ENCODE peak calls at places on chromosomes 12 and 14, in seven cellular contexts. T is right lobe of liver, G is cardiac fibroblast, R is fibroblast of lung, N is WERI-Rb-1, D is AG10803, P is AG09309. H is an unnamed sample.

GRCh38 chr12:80702889-80703605 is 4.4 kb upstream of the MYF6 start:
- DNase-seq in T (no peak), R (peak), G (peak), N (no peak), D (peak), P (peak), H (no peak)

GRCh38 chr14:69005432-69006148 is 26.5 kb upstream of the ACTN1 start:
- DNase-seq in R (peak), G (peak), D (peak), N (no peak), T (no peak), P (peak), H (peak)

GRCh38 chr14:96852823-96853422 is 55.7 kb downstream of the VRK1 start:
- DNase-seq in N (peak), R (peak), G (peak), T (no peak), P (peak), D (peak), H (peak)

GRCh38 chr12:103751171-103751570 is 89.9 kb downstream of the NT5DC3 start:
- DNase-seq in P (no peak), N (no peak), T (no peak), G (no peak), R (no peak), D (no peak), H (no peak)

GRCh38 chr14:20714593-20715250 is 26.2 kb downstream of the ANG start:
- DNase-seq in G (peak), P (peak), T (no peak), D (peak), N (no peak), R (peak), H (no peak)

GRCh38 chr14:105332352-105332874 is 17.9 kb downstream of the PACS2 start:
- DNase-seq in N (no peak), P (no peak), T (no peak), D (no peak), G (no peak), R (no peak), H (no peak)

GRCh38 chr12:117126335-117126734 is 27.1 kb upstream of the TESC start:
- DNase-seq in N (no peak), P (no peak), R (no peak), T (no peak), D (no peak), G (no peak), H (no peak)

GRCh38 chr12:31783996-31784645 is 55.3 kb upstream of the AMN1 start:
- DNase-seq in G (peak), D (peak), T (no peak), N (peak), P (no peak), R (no peak), H (no peak)

GRCh38 chr12:74780458-74781241 is 243.0 kb downstream of the ATXN7L3B start:
- DNase-seq in G (peak), R (no peak), T (no peak), P (no peak), N (peak), D (no peak), H (no peak)

GRCh38 chr12:76611533-76611932 is 52.0 kb upstream of the OSBPL8 start:
- DNase-seq in G (peak), P (peak), T (no peak), N (no peak), D (peak), R (peak), H (peak)

GRCh38 chr14:77299776-77300175 is 20.9 kb downstream of the POMT2 start:
- DNase-seq in N (no peak), T (no peak), R (no peak), D (no peak), G (no peak), P (no peak), H (no peak)

GRCh38 chr12:6391013-6391412 is 7.1 kb downstream of the LTBR start:
- DNase-seq in D (no peak), G (no peak), P (no peak), N (no peak), T (no peak), R (no peak), H (no peak)

GRCh38 chr12:99067171-99067785 is 422.2 kb downstream of the APAF1 start:
- DNase-seq in P (no peak), R (no peak), T (no peak), D (no peak), N (no peak), G (no peak), H (no peak)

GRCh38 chr12:32482226-32482625 is 82.9 kb downstream of the FGD4 start:
- DNase-seq in G (peak), P (no peak), N (no peak), D (no peak), R (no peak), T (no peak), H (no peak)

GRCh38 chr14:23601845-23602180 is 23.2 kb upstream of the JPH4 start:
- DNase-seq in G (no peak), P (no peak), R (no peak), T (no peak), N (no peak), D (no peak), H (no peak)

GRCh38 chr12:58359084-58359483 is 417.7 kb downstream of the ATP23 start:
- DNase-seq in G (no peak), T (no peak), P (peak), N (no peak), D (peak), R (peak), H (peak)

GRCh38 chr14:52998376-52999010 is 47.6 kb upstream of the FERMT2 start:
- DNase-seq in P (peak), T (no peak), R (peak), D (peak), N (no peak), G (peak), H (peak)

GRCh38 chr12:26878661-26879119 is 45.7 kb upstream of the ITPR2 start:
- DNase-seq in G (peak), T (peak), R (no peak), D (peak), N (peak), P (no peak), H (no peak)

GRCh38 chr12:130835436-130835835 is 3.6 kb downstream of the STX2 start:
- DNase-seq in P (no peak), N (no peak), R (no peak), D (no peak), G (no peak), T (no peak), H (no peak)

GRCh38 chr14:68408680-68409079 is 384.2 kb downstream of the ZFP36L1 start:
- DNase-seq in P (no peak), N (no peak), D (no peak), T (no peak), R (peak), G (peak), H (no peak)

GRCh38 chr14:37889087-37889486 is 293.7 kb downstream of the TTC6 start:
- DNase-seq in T (no peak), G (no peak), N (no peak), D (no peak), P (no peak), R (no peak), H (no peak)

GRCh38 chr12:115088328-115088994 is 404.5 kb upstream of the TBX3 start:
- DNase-seq in N (no peak), D (peak), G (no peak), P (no peak), T (peak), R (no peak), H (no peak)

GRCh38 chr14:83463500-83464098 is 1929.9 kb upstream of the SEL1L start:
- DNase-seq in P (no peak), D (peak), G (peak), T (no peak), R (peak), N (peak), H (peak)

GRCh38 chr14:102314242-102315011 is 5.1 kb upstream of the ZNF839 start:
- DNase-seq in R (peak), D (peak), N (peak), P (no peak), T (peak), G (peak), H (peak)

GRCh38 chr14:30972882-30973582 is 52.4 kb upstream of the AP4S1 start:
- DNase-seq in D (no peak), G (no peak), P (no peak), N (no peak), T (no peak), R (no peak), H (no peak)

GRCh38 chr12:27779416-27779815 is 617 bp upstream of the KLHL42 start:
- DNase-seq in N (peak), P (no peak), G (peak), D (no peak), R (peak), T (no peak), H (no peak)

GRCh38 chr14:65373671-65374039 is 38.9 kb upstream of the FUT8 start:
- DNase-seq in T (no peak), N (no peak), P (no peak), D (peak), G (no peak), R (peak), H (no peak)

GRCh38 chr12:121797937-121798801 is 4.7 kb upstream of the RHOF start:
- DNase-seq in G (no peak), T (peak), R (peak), N (peak), P (no peak), D (no peak), H (no peak)

GRCh38 chr14:81565441-81566290 is 32.0 kb upstream of the SEL1L start:
- DNase-seq in G (peak), N (peak), P (no peak), T (no peak), R (peak), D (peak), H (no peak)

GRCh38 chr12:9687228-9687627 is 17.7 kb downstream of the CLEC2D start:
- DNase-seq in D (no peak), P (no peak), N (no peak), G (peak), R (peak), T (no peak), H (no peak)

GRCh38 chr14:21070610-21071224 is 613 bp downstream of the ARHGEF40 start:
- DNase-seq in G (peak), P (no peak), R (peak), N (peak), T (peak), D (peak), H (no peak)

GRCh38 chr14:24194873-24195185 is 412 bp downstream of the TM9SF1 start:
- DNase-seq in R (no peak), P (no peak), D (no peak), G (no peak), N (no peak), T (no peak), H (no peak)

GRCh38 chr14:85566603-85567002 is 36.7 kb downstream of the FLRT2 start:
- DNase-seq in R (peak), N (no peak), G (peak), T (no peak), D (peak), P (peak), H (peak)

GRCh38 chr14:98847520-98848468 is 424.2 kb downstream of the BCL11B start:
- DNase-seq in G (no peak), P (no peak), R (no peak), D (no peak), N (no peak), T (no peak), H (no peak)

DNA sequence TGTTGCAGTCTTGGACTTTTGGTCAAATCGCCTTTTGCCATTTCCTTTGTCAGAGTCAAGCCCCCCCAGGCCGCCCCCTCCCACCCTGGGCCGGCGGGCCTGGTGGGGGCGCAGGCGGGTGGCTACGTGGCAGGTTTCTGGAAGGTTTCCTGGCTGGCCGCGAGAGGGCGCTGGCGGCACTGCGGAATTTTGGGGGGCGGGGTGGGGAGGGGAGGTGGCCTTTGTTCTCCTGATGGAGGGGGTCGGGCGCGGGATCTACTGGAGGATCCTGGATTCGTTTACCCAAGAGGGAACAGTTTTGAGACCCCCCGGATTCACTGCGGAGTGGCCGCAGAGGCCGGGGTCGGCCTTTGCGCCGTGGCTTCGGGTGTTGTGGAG is 1.2 kb downstream of the MEG3 start:
- DNase-seq in D (no peak), G (peak), T (no peak), R (peak), P (no peak), N (peak), H (no peak)
- TF ChIP-seq CTCF in D (peak), G (peak), T (peak), R (peak), P (peak), N (peak), H (peak)

GRCh38 chr14:50038398-50039119 is 77.8 kb downstream of the VCPKMT start:
- DNase-seq in T (no peak), G (peak), N (no peak), R (peak), D (peak), P (peak), H (peak)
- TF ChIP-seq CTCF in T (no peak), G (peak), N (no peak), R (no peak), D (peak), P (peak), H (no peak)

GRCh38 chr12:51925400-51926063 is 18.2 kb downstream of the ACVRL1 start:
- DNase-seq in P (no peak), D (no peak), T (no peak), R (no peak), N (no peak), G (peak), H (no peak)
- TF ChIP-seq CTCF in P (no peak), D (no peak), T (no peak), R (no peak), N (no peak), G (no peak), H (no peak)

GRCh38 chr12:42361909-42362706 is 36.1 kb downstream of the PPHLN1 start:
- DNase-seq in D (no peak), P (no peak), N (no peak), T (no peak), R (no peak), G (no peak), H (no peak)

GRCh38 chr12:42360747-42361403 is 34.9 kb downstream of the PPHLN1 start:
- DNase-seq in P (no peak), G (peak), N (no peak), D (no peak), T (no peak), R (no peak), H (no peak)

GRCh38 chr12:42370013-42370412 is 44.0 kb downstream of the PPHLN1 start:
- DNase-seq in N (no peak), T (no peak), D (no peak), G (no peak), P (no peak), R (no peak), H (no peak)

GRCh38 chr12:42364692-42365091 is 38.7 kb downstream of the PPHLN1 start:
- DNase-seq in R (no peak), N (no peak), G (no peak), D (no peak), T (no peak), P (no peak), H (no peak)
- TF ChIP-seq CTCF in R (no peak), N (no peak), G (no peak), D (no peak), T (no peak), P (no peak), H (no peak)